ENCODE peak calls at places on chromosomes 3 and 15, in nine cellular contexts. Z is K562, N is endodermal cell, W is heart right ventricle, S is adrenal gland, V is uterus, B is Panc1, T is aorta, L is left lung. M is an unnamed sample. For H3K27me3 and H3K36me3, the result is how much of the 10 kb centered on the place peaks cover.

GRCh38 chr3:182124187-182124586 is 412.5 kb downstream of the SOX2 start:
- DNase-seq in Z (no peak), N (no peak), W (no peak), S (no peak), V (no peak), B (no peak), T (no peak), L (no peak), M (no peak)

GRCh38 chr15:61839541-61839940 is 220.7 kb downstream of the VPS13C start:
- DNase-seq in Z (no peak), N (no peak), W (no peak), S (no peak), V (no peak), B (no peak), T (no peak), L (no peak), M (no peak)

GRCh38 chr3:154872089-154872488 is 208.0 kb upstream of the MME start:
- DNase-seq in Z (no peak), N (no peak), W (no peak), S (no peak), V (no peak), B (no peak), T (no peak), L (no peak), M (no peak)

GRCh38 chr3:149414557-149415231 is 37.2 kb upstream of the TM4SF1 start:
- DNase-seq in Z (no peak), N (no peak), W (no peak), S (no peak), V (no peak), B (no peak), T (no peak), L (no peak), M (no peak)

GRCh38 chr15:63950911-63951481 is 95.3 kb downstream of the DAPK2 start:
- DNase-seq in Z (no peak), N (peak), W (no peak), S (no peak), V (no peak), B (no peak), T (peak), L (no peak), M (peak)

GRCh38 chr15:70353606-70354259 is 256.0 kb upstream of the TLE3 start:
- DNase-seq in Z (no peak), N (no peak), W (no peak), S (no peak), V (no peak), B (no peak), T (peak), L (no peak), M (no peak)

GRCh38 chr15:88613074-88613944 is 7.8 kb upstream of the AEN start:
- DNase-seq in Z (no peak), N (peak), W (no peak), S (no peak), V (no peak), B (no peak), T (no peak), L (no peak), M (no peak)

GRCh38 chr3:52299815-52300611 is 12.4 kb downstream of the GLYCTK start:
- DNase-seq in Z (peak), N (peak), W (peak), S (peak), V (peak), B (no peak), T (no peak), L (peak), M (no peak)

GRCh38 chr15:29091666-29092065 is 178.0 kb downstream of the NSMCE3 start:
- DNase-seq in Z (no peak), N (no peak), W (no peak), S (no peak), V (no peak), B (no peak), T (peak), L (peak), M (no peak)

GRCh38 chr3:187900961-187901755 is 155.9 kb upstream of the BCL6 start:
- DNase-seq in Z (no peak), N (no peak), W (no peak), S (no peak), V (no peak), B (no peak), T (no peak), L (no peak), M (no peak)

GRCh38 chr15:65870889-65871533 is 1.7 kb downstream of the RAB11A start:
- DNase-seq in Z (peak), N (no peak), W (no peak), S (no peak), V (no peak), B (no peak), T (no peak), L (no peak), M (no peak)

GRCh38 chr3:127900536-127900935 is 14.5 kb upstream of the KBTBD12 start:
- DNase-seq in Z (no peak), N (no peak), W (no peak), S (no peak), V (no peak), B (no peak), T (no peak), L (no peak), M (no peak)

GRCh38 chr3:27880969-27881892 is 159.1 kb upstream of the EOMES start:
- DNase-seq in Z (no peak), N (peak), W (no peak), S (no peak), V (no peak), B (no peak), T (no peak), L (no peak), M (no peak)

GRCh38 chr3:178137206-178137605 is 399.0 kb upstream of the KCNMB2 start:
- DNase-seq in Z (no peak), N (no peak), W (no peak), S (no peak), V (no peak), B (no peak), T (no peak), L (no peak), M (no peak)

GRCh38 chr15:85276508-85276907 is 103.9 kb upstream of the AKAP13 start:
- DNase-seq in Z (no peak), N (no peak), W (no peak), S (no peak), V (no peak), B (no peak), T (no peak), L (no peak), M (no peak)

GRCh38 chr15:99132584-99133287 is 27.9 kb downstream of the SYNM start:
- DNase-seq in Z (no peak), N (peak), W (no peak), S (no peak), V (no peak), B (no peak), T (no peak), L (no peak), M (no peak)

GRCh38 chr3:143608966-143609365 is 239.3 kb downstream of the SLC9A9 start:
- DNase-seq in Z (no peak), N (no peak), W (no peak), S (no peak), V (no peak), B (no peak), T (no peak), L (no peak), M (no peak)

GRCh38 chr15:58407366-58407765 is 24.4 kb upstream of the LIPC start:
- DNase-seq in Z (no peak), N (peak), W (no peak), S (no peak), V (no peak), B (no peak), T (no peak), L (no peak), M (no peak)

GRCh38 chr3:99319450-99319849 is 318.9 kb upstream of the COL8A1 start:
- DNase-seq in Z (no peak), N (no peak), W (no peak), S (no peak), V (no peak), B (no peak), T (no peak), L (no peak), M (no peak)

GRCh38 chr3:170690133-170690981 is 104.5 kb upstream of the SLC7A14 start:
- DNase-seq in Z (peak), N (peak), W (peak), S (peak), V (peak), B (no peak), T (peak), L (peak), M (no peak)

GRCh38 chr3:46924921-46925584 is 47.5 kb downstream of the PTH1R start:
- DNase-seq in Z (no peak), N (no peak), W (no peak), S (no peak), V (no peak), B (no peak), T (peak), L (no peak), M (no peak)

GRCh38 chr15:50881121-50882048 is 27.1 kb upstream of the AP4E1 start:
- DNase-seq in Z (no peak), N (no peak), W (no peak), S (peak), V (no peak), B (no peak), T (no peak), L (no peak), M (no peak)

GRCh38 chr3:123050666-123051065 is 16.2 kb upstream of the PDIA5 start:
- DNase-seq in Z (no peak), N (no peak), W (no peak), S (no peak), V (no peak), B (no peak), T (no peak), L (no peak), M (no peak)

GRCh38 chr3:106120334-106120733 is 251.5 kb upstream of the CBLB start:
- DNase-seq in Z (no peak), N (no peak), W (no peak), S (no peak), V (no peak), B (no peak), T (no peak), L (no peak), M (no peak)

GRCh38 chr3:50658831-50659230 is 15.9 kb upstream of the DOCK3 start:
- DNase-seq in Z (no peak), N (peak), W (no peak), S (no peak), V (no peak), B (no peak), T (peak), L (no peak), M (no peak)

GRCh38 chr15:79858469-79858868 is 38.3 kb downstream of the MTHFS start:
- DNase-seq in Z (no peak), N (no peak), W (no peak), S (no peak), V (no peak), B (no peak), T (no peak), L (no peak), M (no peak)

GRCh38 chr15:60001642-60002527 is 2.2 kb upstream of the FOXB1 start:
- DNase-seq in Z (no peak), N (peak), W (no peak), S (no peak), V (no peak), B (no peak), T (no peak), L (no peak), M (no peak)

GRCh38 chr3:35772364-35773009 is 133.2 kb downstream of the ARPP21 start:
- DNase-seq in Z (no peak), N (no peak), W (no peak), S (no peak), V (no peak), B (no peak), T (no peak), L (no peak), M (no peak)

GRCh38 chr3:81908596-81908995 is 147.2 kb upstream of the GBE1 start:
- DNase-seq in Z (no peak), N (no peak), W (no peak), S (no peak), V (no peak), B (no peak), T (no peak), L (no peak), M (no peak)

GRCh38 chr15:73538563-73539211 is 94.5 kb downstream of the NPTN start:
- DNase-seq in Z (no peak), N (no peak), W (no peak), S (no peak), V (no peak), B (no peak), T (no peak), L (no peak), M (no peak)

GRCh38 chr15:73540161-73540560 is 93.0 kb downstream of the NPTN start:
- DNase-seq in Z (no peak), N (no peak), W (no peak), S (no peak), V (no peak), B (no peak), T (no peak), L (no peak), M (no peak)

GRCh38 chr15:73541479-73541878 is 91.7 kb downstream of the NPTN start:
- DNase-seq in Z (no peak), N (no peak), W (no peak), S (no peak), V (no peak), B (no peak), T (no peak), L (no peak), M (no peak)

GRCh38 chr15:73538123-73538522 is 95.1 kb downstream of the NPTN start:
- DNase-seq in Z (no peak), N (no peak), W (no peak), S (no peak), V (no peak), B (no peak), T (no peak), L (no peak), M (no peak)

GRCh38 chr15:73539726-73540125 is 93.5 kb downstream of the NPTN start:
- DNase-seq in Z (no peak), N (no peak), W (no peak), S (no peak), V (no peak), B (no peak), T (no peak), L (no peak), M (no peak)
- H3K4me3 ChIP-seq in Z (no peak), N (no peak), W (no peak), S (no peak), V (no peak), B (no peak), T (no peak), L (no peak), M (no peak)

DNA sequence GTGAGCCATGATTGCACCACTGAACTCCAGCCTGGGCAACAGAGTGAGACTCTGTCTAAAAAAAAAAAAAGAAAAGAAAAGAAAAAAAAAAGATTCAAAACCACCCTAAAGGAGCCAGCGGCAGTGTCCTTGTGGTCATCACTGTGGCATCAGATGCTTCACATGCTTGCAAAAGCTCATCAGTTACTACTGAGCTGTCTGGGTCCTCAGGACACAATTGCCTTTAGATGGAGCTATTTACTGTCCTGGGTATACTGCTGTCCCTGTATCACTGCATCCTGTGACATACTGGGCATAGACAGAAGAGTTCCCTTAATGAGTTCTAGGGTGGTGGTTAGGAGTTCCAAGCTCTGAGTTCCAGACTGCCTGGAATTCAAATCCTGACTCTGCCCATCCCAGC is 85.8 kb downstream of the LINGO1 start:
- DNase-seq in Z (no peak), N (no peak), W (no peak), S (no peak), V (no peak), B (no peak), T (peak), L (no peak), M (no peak)
- H3K27me3 ChIP-seq in Z (under half), N (under half), W (under half), S (under half), V (under half), B (under half), T (under half), L (under half), M (under half)

GRCh38 chr3:11794927-11795326 is 51.8 kb downstream of the TAMM41 start:
- DNase-seq in Z (no peak), N (no peak), W (no peak), S (no peak), V (no peak), B (no peak), T (no peak), L (no peak), M (no peak)
- H3K36me3 ChIP-seq in Z (half or more), N (half or more), W (half or more), S (under half), V (under half), B (under half), T (under half), L (half or more), M (under half)

GRCh38 chr3:15794303-15794771 is 3.4 kb downstream of the ANKRD28 start:
- DNase-seq in Z (peak), N (no peak), W (no peak), S (no peak), V (no peak), B (no peak), T (no peak), L (no peak), M (no peak)
- H3K4me3 ChIP-seq in Z (peak), N (no peak), W (peak), S (peak), V (peak), B (peak), T (no peak), L (peak), M (peak)